ENCODE peak calls at places on chromosomes 4 and X, in four cellular contexts. K, G, P and R are unnamed samples.
A peak's percentile ranks its signal among the peaks of the same experiment; 100 is the strongest.

GRCh38 chrX:117038918-117039440 is 576.2 kb upstream of the CT83 start:
- DNase-seq in K (no peak), G (no peak), P (no peak), R (no peak)

GRCh38 chrX:85992811-85993229 is 54.5 kb downstream of the CHM start:
- DNase-seq in K (no peak), G (peak; percentile 3), P (no peak), R (no peak)

GRCh38 chr4:184306949-184307348 is 89.3 kb upstream of the ENPP6 start:
- DNase-seq in K (no peak), G (no peak), P (no peak), R (no peak)

GRCh38 chrX:118593407-118593806 is 97.8 kb downstream of the DOCK11 start:
- DNase-seq in K (no peak), G (no peak), P (no peak), R (no peak)

GRCh38 chr4:46856347-46856746 is 52.7 kb downstream of the COX7B2 start:
- DNase-seq in K (no peak), G (no peak), P (no peak), R (no peak)

GRCh38 chr4:165928601-165929000 is 55.6 kb downstream of the TLL1 start:
- DNase-seq in K (no peak), G (no peak), P (no peak), R (no peak)

GRCh38 chr4:141802324-141802723 is 165.9 kb downstream of the IL15 start:
- DNase-seq in K (no peak), G (no peak), P (no peak), R (no peak)

GRCh38 chr4:124177647-124178425 is 534.7 kb downstream of the ANKRD50 start:
- DNase-seq in K (no peak), G (no peak), P (no peak), R (no peak)

GRCh38 chrX:37613898-37614297 is 42.4 kb downstream of the LANCL3 start:
- DNase-seq in K (no peak), G (no peak), P (no peak), R (no peak)

GRCh38 chrX:23742174-23742692 is 843 bp downstream of the ACOT9 start:
- DNase-seq in K (no peak), G (peak; percentile 32), P (peak; percentile 11), R (peak; percentile 64)

GRCh38 chrX:37347420-37347819 is 1.7 kb upstream of the PRRG1 start:
- DNase-seq in K (no peak), G (peak; percentile 72), P (no peak), R (no peak)

GRCh38 chrX:41377624-41378023 is 43.7 kb downstream of the DDX3X start:
- DNase-seq in K (no peak), G (no peak), P (no peak), R (no peak)

GRCh38 chr4:132530846-132531245 is 618.2 kb upstream of the PCDH10 start:
- DNase-seq in K (no peak), G (no peak), P (no peak), R (no peak)

DNA sequence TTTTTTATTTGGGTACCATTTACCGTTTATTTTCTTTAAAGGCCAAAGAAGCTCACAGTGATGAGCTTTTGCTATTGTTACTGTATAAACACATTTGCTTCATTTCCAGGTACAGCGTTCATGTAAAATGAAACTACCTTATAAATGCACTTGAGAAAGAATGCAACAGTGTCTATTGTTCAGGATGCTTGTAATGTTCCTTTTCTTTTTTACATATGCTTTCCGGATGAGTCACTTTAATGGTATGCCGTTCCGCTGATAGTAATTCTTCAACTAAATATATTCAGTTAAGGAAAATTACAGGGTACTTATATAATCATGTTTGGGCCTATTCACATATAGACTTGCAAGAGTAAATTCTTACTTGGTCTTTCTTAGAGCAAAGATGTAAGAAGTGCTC is 354.9 kb downstream of the RPA4 start:
- DNase-seq in K (no peak), G (no peak), P (no peak), R (no peak)
- TF ChIP-seq FOXM1 in K (no peak), G (no peak), P (no peak), R (no peak)

GRCh38 chr4:122450847-122451246 is 5.7 kb downstream of the IL2 start:
- DNase-seq in K (no peak), G (peak; percentile 1), P (peak; percentile 12), R (no peak)

GRCh38 chr4:122458625-122459024 is 2.1 kb upstream of the IL2 start:
- DNase-seq in K (no peak), G (no peak), P (no peak), R (no peak)

GRCh38 chr4:122453384-122454000 is 3.0 kb downstream of the IL2 start:
- DNase-seq in K (no peak), G (no peak), P (no peak), R (no peak)

GRCh38 chr4:122456228-122457106 is at the start of gene IL2:
- DNase-seq in K (no peak), G (no peak), P (no peak), R (no peak)
- TF ChIP-seq RAD21 in K (no peak), G (no peak), P (no peak), R (no peak)

DNA sequence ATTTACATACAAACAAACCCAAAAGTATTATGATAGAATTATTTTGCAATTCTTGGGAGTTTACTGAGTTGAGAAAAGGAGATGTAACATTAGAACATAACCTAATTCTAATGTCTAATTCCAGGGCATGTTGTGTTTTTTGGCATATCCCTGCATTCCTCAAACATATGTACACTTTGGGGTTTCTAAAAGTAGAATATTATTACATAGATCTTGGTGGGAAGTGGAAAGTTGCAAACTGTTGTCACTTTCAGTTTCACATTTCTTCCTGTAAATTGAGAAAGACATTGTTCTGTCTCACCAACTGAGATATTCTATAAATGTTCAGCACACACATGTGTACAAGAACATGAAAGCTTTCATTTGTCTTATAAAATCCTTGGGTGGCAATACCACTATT is 24.4 kb upstream of the GBA3 start:
- DNase-seq in K (no peak), G (no peak), P (no peak), R (no peak)
- H3K4me3 ChIP-seq in K (no peak overlapping the region), G (no peak overlapping the region), P (no peak overlapping the region), R (no peak overlapping the region)

DNA sequence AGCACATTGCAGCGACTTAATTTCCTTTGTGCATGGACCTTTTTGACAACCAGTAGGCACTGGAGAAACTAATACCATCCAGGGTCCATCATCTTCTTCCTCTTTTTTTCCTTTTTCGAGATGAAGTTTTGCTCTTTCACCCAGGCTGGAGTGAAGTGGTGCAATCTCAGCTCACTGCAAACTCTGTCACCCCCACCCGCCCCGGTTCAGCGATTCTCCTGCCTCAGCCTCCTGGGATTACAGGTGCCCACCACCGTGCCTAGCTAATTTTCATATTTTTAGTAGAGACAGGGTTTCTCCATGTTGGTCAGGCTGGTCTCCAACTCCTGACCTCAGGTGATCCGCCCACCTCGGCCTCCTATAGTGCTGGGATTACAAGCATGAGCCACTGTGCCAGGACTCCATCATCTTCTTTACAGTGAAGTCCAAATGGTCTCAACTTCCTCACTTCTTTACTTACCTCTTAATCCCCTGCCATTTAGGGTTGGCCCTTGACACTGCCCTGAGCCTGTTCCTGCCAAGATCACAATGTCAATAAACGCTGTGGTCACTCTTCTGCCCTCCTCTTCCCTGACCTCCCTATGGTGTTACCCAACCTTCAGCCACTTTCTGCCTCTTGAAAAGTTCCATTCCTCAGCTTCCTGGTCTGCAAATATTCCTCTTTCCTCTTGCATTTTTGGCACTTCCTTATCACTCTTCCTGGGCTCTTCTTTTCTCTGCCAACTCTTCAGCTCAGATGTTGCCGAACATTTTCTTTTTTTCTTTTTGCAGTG is 119.8 kb upstream of the SLC34A2 start:
- DNase-seq in K (no peak), G (no peak), P (no peak), R (no peak)
- TF ChIP-seq FOXM1 in K (no peak), G (no peak), P (no peak), R (no peak)

GRCh38 chrX:136227074-136227473 is 24.1 kb downstream of the MAP7D3 start:
- DNase-seq in K (no peak), G (no peak), P (no peak), R (no peak)

GRCh38 chrX:136220535-136220934 is 30.7 kb downstream of the MAP7D3 start:
- DNase-seq in K (no peak), G (no peak), P (no peak), R (no peak)

GRCh38 chrX:136219893-136220292 is 31.3 kb downstream of the MAP7D3 start:
- DNase-seq in K (no peak), G (no peak), P (no peak), R (no peak)

GRCh38 chrX:136221851-136222513 is 29.2 kb downstream of the MAP7D3 start:
- DNase-seq in K (no peak), G (no peak), P (no peak), R (no peak)
- TF ChIP-seq RAD21 in K (no peak), G (no peak), P (no peak), R (no peak)

DNA sequence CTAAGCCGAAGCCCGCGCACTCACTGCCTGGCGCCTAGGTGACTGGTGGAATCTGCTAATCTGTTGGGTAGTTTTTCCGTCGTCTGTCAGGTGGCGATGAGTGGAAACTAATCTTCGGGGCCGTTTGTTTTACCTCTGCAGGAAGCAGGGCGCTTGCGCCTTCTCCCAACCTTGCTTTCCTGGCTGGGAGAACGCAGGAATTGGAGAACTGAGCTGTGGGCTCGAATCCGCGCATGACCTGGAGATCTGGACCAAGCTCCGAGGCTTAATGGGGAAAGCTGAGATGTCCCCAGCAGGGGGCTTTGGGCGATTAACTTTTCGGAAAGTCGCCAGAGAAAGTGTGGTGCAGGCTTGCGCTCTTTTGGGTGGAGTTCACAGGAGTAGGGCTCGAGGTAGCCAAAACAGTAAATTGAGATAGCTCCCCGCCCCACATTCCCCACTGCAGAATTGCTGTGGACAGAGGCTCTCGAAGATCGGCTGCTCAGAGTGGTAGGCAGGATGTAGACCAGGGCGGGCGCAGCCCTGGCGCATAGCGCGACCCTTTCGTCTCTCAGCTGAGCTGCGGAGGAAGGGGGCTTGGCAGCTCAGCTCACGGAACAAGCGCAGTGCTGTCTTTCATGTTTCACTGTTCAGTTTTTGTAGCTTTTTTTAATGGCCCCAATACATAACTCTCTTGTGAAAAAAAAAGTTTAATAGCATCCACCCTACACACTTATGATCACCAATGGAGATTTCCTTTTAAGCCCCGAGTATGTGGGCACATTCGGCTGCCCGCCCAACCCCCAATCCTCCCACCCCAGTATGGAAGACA is 2.7 kb upstream of the FGF5 start:
- DNase-seq in K (no peak), G (no peak), P (no peak), R (no peak)
- H3K4me3 ChIP-seq in K (no peak overlapping the region), G (no peak overlapping the region), P (no peak overlapping the region), R (no peak overlapping the region)

GRCh38 chr4:56654238-56654632 is 26.9 kb downstream of the HOPX start:
- DNase-seq in K (no peak), G (no peak), P (no peak), R (no peak)
- TF ChIP-seq FOXM1 in K (no peak), G (no peak), P (no peak), R (no peak)

GRCh38 chr4:48831532-48832015 is 686 bp downstream of the OCIAD1 start:
- DNase-seq in K (peak; percentile 15), G (no peak), P (no peak), R (no peak)
- TF ChIP-seq RAD21 in K (no peak), G (no peak), P (no peak), R (no peak)